ENCODE peak calls at places on chromosomes 1 and 21, in eight cellular contexts. V, O, N, X, E, W, D and H are unnamed samples.

GRCh38 chr21:27646691-27647090 is 679.8 kb upstream of the ADAMTS5 start:
- DNase-seq in V (no peak), O (peak; percentile 69), N (no peak), X (no peak), E (no peak), W (no peak), D (no peak), H (no peak)

GRCh38 chr1:21490774-21491482 is 18.3 kb upstream of the ALPL start:
- DNase-seq in V (no peak), O (peak; percentile 44), N (peak; percentile 56), X (no peak), E (peak; percentile 70), W (peak; percentile 84), D (peak; percentile 74), H (peak; percentile 77)

GRCh38 chr21:46457801-46458314 is 833 bp upstream of the DIP2A start:
- DNase-seq in V (peak; percentile 64), O (peak; percentile 28), N (no peak), X (peak; percentile 49), E (peak; percentile 43), W (peak; percentile 54), D (peak; percentile 55), H (peak; percentile 43)

GRCh38 chr1:11946647-11947046 is 12.1 kb downstream of the PLOD1 start:
- DNase-seq in V (no peak), O (no peak), N (no peak), X (no peak), E (peak; percentile 13), W (peak; percentile 25), D (no peak), H (no peak)

GRCh38 chr1:20775700-20776099 is 11.4 kb downstream of the HP1BP3 start:
- DNase-seq in V (no peak), O (no peak), N (no peak), X (no peak), E (no peak), W (no peak), D (no peak), H (no peak)

GRCh38 chr1:203281033-203281432 is 24.3 kb upstream of the BTG2 start:
- DNase-seq in V (no peak), O (peak; percentile 85), N (no peak), X (no peak), E (no peak), W (no peak), D (no peak), H (peak; percentile 60)

GRCh38 chr1:229643996-229644748 is 18.1 kb downstream of the URB2 start:
- DNase-seq in V (no peak), O (no peak), N (no peak), X (no peak), E (no peak), W (peak; percentile 26), D (no peak), H (no peak)

GRCh38 chr1:20584890-20585289 is 4.0 kb upstream of the CDA start:
- DNase-seq in V (no peak), O (no peak), N (no peak), X (no peak), E (peak; percentile 48), W (peak; percentile 37), D (peak; percentile 50), H (no peak)

GRCh38 chr21:42652527-42653491 is 612 bp upstream of the PDE9A start:
- DNase-seq in V (peak; percentile 79), O (no peak), N (peak; percentile 66), X (peak; percentile 75), E (peak; percentile 30), W (peak; percentile 60), D (peak; percentile 68), H (no peak)

GRCh38 chr1:2468041-2468472 is 8.0 kb upstream of the PLCH2 start:
- DNase-seq in V (peak; percentile 94), O (no peak), N (peak; percentile 76), X (peak; percentile 42), E (peak; percentile 33), W (no peak), D (peak; percentile 75), H (peak; percentile 2)

GRCh38 chr21:41706678-41707077 is 60.2 kb downstream of the RIPK4 start:
- DNase-seq in V (no peak), O (peak; percentile 37), N (no peak), X (no peak), E (peak; percentile 51), W (peak; percentile 19), D (no peak), H (no peak)

GRCh38 chr1:27602510-27603319 is 1.2 kb downstream of the AHDC1 start:
- DNase-seq in V (peak; percentile 66), O (no peak), N (peak; percentile 53), X (peak; percentile 82), E (no peak), W (no peak), D (peak; percentile 88), H (no peak)

GRCh38 chr1:208269338-208269666 is 25.1 kb upstream of the PLXNA2 start:
- DNase-seq in V (no peak), O (no peak), N (no peak), X (no peak), E (no peak), W (no peak), D (no peak), H (no peak)

GRCh38 chr1:226649780-226650179 is 89.3 kb downstream of the ITPKB start:
- DNase-seq in V (no peak), O (no peak), N (peak; percentile 40), X (peak; percentile 3), E (peak; percentile 43), W (peak; percentile 50), D (peak; percentile 65), H (peak; percentile 25)

GRCh38 chr1:107213225-107213624 is 72.4 kb downstream of the NTNG1 start:
- DNase-seq in V (no peak), O (no peak), N (no peak), X (no peak), E (no peak), W (no peak), D (no peak), H (no peak)

GRCh38 chr1:86062458-86062857 is 94.1 kb downstream of the COL24A1 start:
- DNase-seq in V (no peak), O (no peak), N (no peak), X (no peak), E (no peak), W (peak; percentile 15), D (no peak), H (no peak)

GRCh38 chr1:228059536-228060457 is 22.7 kb upstream of the ARF1 start:
- DNase-seq in V (peak; percentile 94), O (peak; percentile 86), N (peak; percentile 100), X (peak; percentile 100), E (peak; percentile 38), W (peak; percentile 14), D (peak; percentile 98), H (no peak)

GRCh38 chr21:43829575-43830119 is 35.4 kb upstream of the AGPAT3 start:
- DNase-seq in V (no peak), O (no peak), N (no peak), X (no peak), E (no peak), W (no peak), D (peak; percentile 41), H (no peak)

GRCh38 chr1:15282038-15282437 is 35.0 kb downstream of the FHAD1 start:
- DNase-seq in V (no peak), O (no peak), N (no peak), X (no peak), E (no peak), W (no peak), D (no peak), H (no peak)

GRCh38 chr1:175521265-175522040 is 221.9 kb downstream of the TNR start:
- DNase-seq in V (no peak), O (no peak), N (no peak), X (peak; percentile 43), E (no peak), W (no peak), D (no peak), H (no peak)

GRCh38 chr1:48753293-48753692 is 23.4 kb downstream of the BEND5 start:
- DNase-seq in V (no peak), O (no peak), N (no peak), X (no peak), E (no peak), W (peak; percentile 2), D (peak; percentile 7), H (no peak)

DNA sequence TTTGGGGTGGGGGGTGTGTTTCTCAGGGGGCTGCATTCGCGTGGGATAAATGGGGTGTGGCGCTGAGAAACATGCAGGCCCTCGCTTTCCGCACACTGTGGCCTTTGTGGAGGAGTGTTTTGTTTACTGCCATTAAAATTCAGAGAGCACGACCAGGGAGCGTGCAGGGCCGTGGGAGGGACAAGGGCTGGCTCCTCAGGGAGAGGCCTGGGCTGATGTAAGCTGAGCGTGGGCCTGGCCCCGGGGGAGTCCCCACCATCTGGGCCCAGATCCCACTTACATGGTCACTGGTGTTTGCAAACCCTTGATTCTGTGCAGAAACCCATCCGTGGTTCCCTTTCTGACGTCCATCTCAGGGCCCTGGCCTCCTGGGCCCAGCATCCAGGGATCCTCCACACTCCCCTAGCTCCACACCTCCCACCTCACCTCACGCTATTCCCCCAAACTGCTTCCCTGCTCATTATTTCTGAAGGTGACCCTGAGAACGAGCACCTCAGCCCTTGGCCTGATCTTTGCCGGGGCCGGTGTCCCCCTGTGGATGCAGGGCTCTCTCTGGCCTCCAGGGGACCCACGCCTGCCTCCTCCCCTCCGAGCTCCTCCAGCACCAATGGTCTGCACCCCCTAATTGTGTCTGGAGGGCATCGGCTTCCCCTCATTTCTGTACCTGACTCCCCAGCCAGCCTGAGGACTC is 92.5 kb upstream of the SIM2 start:
- DNase-seq in V (peak; percentile 22), O (no peak), N (peak; percentile 32), X (no peak), E (no peak), W (no peak), D (peak; percentile 35), H (no peak)
- TF ChIP-seq CTCF in V (no peak), O (no peak), N (no peak), X (no peak), E (no peak), W (no peak), D (peak; percentile 40), H (no peak)

DNA sequence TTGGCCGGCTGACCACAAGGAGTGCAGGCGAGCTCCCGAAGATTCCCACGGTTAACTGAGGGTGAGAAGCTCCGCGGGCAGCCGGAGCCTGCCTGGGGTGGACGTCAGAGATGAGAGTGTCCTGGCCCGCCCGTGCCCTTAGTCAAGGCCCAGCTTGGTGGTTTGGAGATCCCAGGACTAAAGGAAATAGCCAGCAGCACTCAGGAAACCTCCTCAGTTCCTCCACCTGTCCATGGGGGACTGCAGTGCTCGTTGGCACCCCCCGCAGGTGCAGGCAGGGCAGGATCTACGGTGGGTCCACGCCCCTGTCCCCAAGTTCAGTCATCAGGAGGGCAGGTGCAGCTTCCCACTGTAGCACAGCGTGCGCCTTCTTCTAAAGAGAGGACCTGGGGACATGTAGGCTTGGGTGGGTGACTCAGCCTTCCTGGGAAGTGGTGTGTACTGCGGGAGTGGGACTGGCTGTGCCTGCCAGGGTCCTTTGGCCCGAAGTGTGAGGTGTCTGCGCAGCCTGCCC is 32.5 kb downstream of the SLX9 start:
- DNase-seq in V (no peak), O (no peak), N (peak; percentile 45), X (no peak), E (no peak), W (no peak), D (peak; percentile 54), H (no peak)
- TF ChIP-seq CTCF in V (no peak), O (no peak), N (no peak), X (no peak), E (no peak), W (no peak), D (peak; percentile 45), H (no peak)

GRCh38 chr1:160708118-160708517 is 3.5 kb downstream of the CD48 start:
- DNase-seq in V (no peak), O (no peak), N (no peak), X (no peak), E (no peak), W (no peak), D (no peak), H (no peak)
- TF ChIP-seq CTCF in V (no peak), O (no peak), N (no peak), X (no peak), E (no peak), W (no peak), D (no peak), H (no peak)

GRCh38 chr1:192805832-192806323 is 3.0 kb upstream of the RGS2 start:
- DNase-seq in V (no peak), O (peak; percentile 97), N (no peak), X (no peak), E (peak; percentile 98), W (peak; percentile 96), D (peak; percentile 50), H (peak; percentile 96)
- TF ChIP-seq CTCF in V (peak; percentile 52), O (peak; percentile 45), N (peak; percentile 44), X (peak; percentile 32), E (peak; percentile 68), W (peak; percentile 78), D (peak; percentile 75), H (peak; percentile 86)